ENCODE peak calls at places on chromosome 21, in seven cellular contexts. One of them, this sample, is unnamed.

GRCh38 chr21:21232320-21232719 is 234.1 kb downstream of the NCAM2 start:
- DNase-seq in K562: peak
- DNase-seq in H1: no peak
- DNase-seq in HCT116: no peak
- DNase-seq in GM12878: no peak
- DNase-seq in HepG2: no peak
- DNase-seq in IMR-90: peak
- DNase-seq in this sample: no peak

GRCh38 chr21:17612023-17612564 is 607 bp downstream of the BTG3 start:
- DNase-seq in K562: no peak
- DNase-seq in H1: no peak
- DNase-seq in GM12878: no peak
- DNase-seq in HCT116: no peak
- DNase-seq in HepG2: no peak
- DNase-seq in IMR-90: peak
- DNase-seq in this sample: no peak

GRCh38 chr21:31194510-31195293 is 149.4 kb downstream of the TIAM1 start:
- DNase-seq in GM12878: no peak
- DNase-seq in HepG2: no peak
- DNase-seq in K562: no peak
- DNase-seq in H1: no peak
- DNase-seq in IMR-90: no peak
- DNase-seq in HCT116: no peak
- DNase-seq in this sample: no peak

GRCh38 chr21:16517380-16517779 is 787.6 kb downstream of the USP25 start:
- DNase-seq in HepG2: no peak
- DNase-seq in H1: no peak
- DNase-seq in K562: no peak
- DNase-seq in HCT116: no peak
- DNase-seq in IMR-90: peak
- DNase-seq in GM12878: no peak
- DNase-seq in this sample: no peak

GRCh38 chr21:42767561-42767835 is 111.8 kb downstream of the WDR4 start:
- DNase-seq in H1: no peak
- DNase-seq in GM12878: no peak
- DNase-seq in HCT116: no peak
- DNase-seq in IMR-90: no peak
- DNase-seq in K562: no peak
- DNase-seq in HepG2: no peak
- DNase-seq in this sample: no peak

GRCh38 chr21:33266050-33266783 is at the start of gene IL10RB:
- DNase-seq in HepG2: peak
- DNase-seq in HCT116: no peak
- DNase-seq in GM12878: peak
- DNase-seq in IMR-90: peak
- DNase-seq in H1: peak
- DNase-seq in K562: peak
- DNase-seq in this sample: peak

GRCh38 chr21:25934771-25935224 is 200.0 kb downstream of the GABPA start:
- DNase-seq in H1: no peak
- DNase-seq in GM12878: no peak
- DNase-seq in IMR-90: peak
- DNase-seq in K562: no peak
- DNase-seq in HCT116: no peak
- DNase-seq in HepG2: peak
- DNase-seq in this sample: peak

GRCh38 chr21:42692688-42693087 is 39.3 kb downstream of the PDE9A start:
- DNase-seq in HCT116: no peak
- DNase-seq in GM12878: no peak
- DNase-seq in H1: no peak
- DNase-seq in IMR-90: no peak
- DNase-seq in HepG2: no peak
- DNase-seq in K562: no peak
- DNase-seq in this sample: no peak

GRCh38 chr21:42556960-42557359 is 43.3 kb downstream of the SLC37A1 start:
- DNase-seq in HepG2: no peak
- DNase-seq in GM12878: no peak
- DNase-seq in IMR-90: no peak
- DNase-seq in HCT116: no peak
- DNase-seq in K562: no peak
- DNase-seq in H1: no peak
- DNase-seq in this sample: no peak

GRCh38 chr21:29798840-29799239 is 141.0 kb downstream of the GRIK1 start:
- DNase-seq in HepG2: no peak
- DNase-seq in GM12878: no peak
- DNase-seq in K562: no peak
- DNase-seq in IMR-90: no peak
- DNase-seq in HCT116: no peak
- DNase-seq in H1: no peak
- DNase-seq in this sample: no peak

GRCh38 chr21:31162827-31163226 is 124.6 kb upstream of the KRTAP19-8 start:
- DNase-seq in K562: no peak
- DNase-seq in H1: no peak
- DNase-seq in HCT116: no peak
- DNase-seq in HepG2: no peak
- DNase-seq in IMR-90: peak
- DNase-seq in GM12878: no peak
- DNase-seq in this sample: no peak

GRCh38 chr21:32147041-32147440 is 131.8 kb downstream of the MIS18A start:
- DNase-seq in H1: no peak
- DNase-seq in K562: no peak
- DNase-seq in HCT116: no peak
- DNase-seq in HepG2: no peak
- DNase-seq in GM12878: no peak
- DNase-seq in IMR-90: no peak
- DNase-seq in this sample: no peak

GRCh38 chr21:43681650-43682049 is 22.3 kb downstream of the RRP1B start:
- DNase-seq in HepG2: no peak
- DNase-seq in K562: no peak
- DNase-seq in H1: no peak
- DNase-seq in IMR-90: no peak
- DNase-seq in GM12878: no peak
- DNase-seq in HCT116: no peak
- DNase-seq in this sample: no peak

GRCh38 chr21:17045214-17045835 is 467.5 kb upstream of the CXADR start:
- DNase-seq in GM12878: no peak
- DNase-seq in K562: peak
- DNase-seq in H1: no peak
- DNase-seq in HCT116: no peak
- DNase-seq in HepG2: no peak
- DNase-seq in IMR-90: peak
- DNase-seq in this sample: no peak

GRCh38 chr21:27132270-27132669 is 165.4 kb upstream of the ADAMTS5 start:
- DNase-seq in IMR-90: peak
- DNase-seq in HepG2: no peak
- DNase-seq in H1: no peak
- DNase-seq in K562: no peak
- DNase-seq in GM12878: no peak
- DNase-seq in HCT116: no peak
- DNase-seq in this sample: no peak

GRCh38 chr21:41571938-41572510 is 64.1 kb upstream of the TMPRSS2 start:
- DNase-seq in HepG2: no peak
- DNase-seq in K562: peak
- DNase-seq in HCT116: peak
- DNase-seq in H1: no peak
- DNase-seq in GM12878: no peak
- DNase-seq in IMR-90: no peak
- DNase-seq in this sample: no peak

GRCh38 chr21:41431788-41432548 is 5.9 kb downstream of the MX1 start:
- DNase-seq in GM12878: peak
- DNase-seq in H1: no peak
- DNase-seq in K562: no peak
- DNase-seq in HepG2: no peak
- DNase-seq in IMR-90: no peak
- DNase-seq in HCT116: no peak
- DNase-seq in this sample: no peak

GRCh38 chr21:33206771-33207290 is 22.9 kb upstream of the IFNAR2 start:
- DNase-seq in K562: no peak
- DNase-seq in HCT116: no peak
- DNase-seq in GM12878: no peak
- DNase-seq in HepG2: no peak
- DNase-seq in IMR-90: no peak
- DNase-seq in H1: no peak
- DNase-seq in this sample: no peak

GRCh38 chr21:41681939-41682718 is 84.7 kb downstream of the RIPK4 start:
- DNase-seq in K562: no peak
- DNase-seq in IMR-90: no peak
- DNase-seq in HCT116: no peak
- DNase-seq in HepG2: no peak
- DNase-seq in GM12878: no peak
- DNase-seq in H1: no peak
- DNase-seq in this sample: no peak

GRCh38 chr21:15423676-15424445 is 305.9 kb upstream of the USP25 start:
- DNase-seq in GM12878: no peak
- DNase-seq in HCT116: no peak
- DNase-seq in HepG2: no peak
- DNase-seq in K562: no peak
- DNase-seq in H1: no peak
- DNase-seq in IMR-90: no peak
- DNase-seq in this sample: no peak

GRCh38 chr21:15425049-15425448 is 304.7 kb upstream of the USP25 start:
- DNase-seq in HCT116: no peak
- DNase-seq in H1: no peak
- DNase-seq in HepG2: no peak
- DNase-seq in K562: no peak
- DNase-seq in GM12878: no peak
- DNase-seq in IMR-90: no peak
- DNase-seq in this sample: no peak

GRCh38 chr21:15421521-15421920 is 308.3 kb upstream of the USP25 start:
- DNase-seq in HepG2: no peak
- DNase-seq in IMR-90: no peak
- DNase-seq in HCT116: no peak
- DNase-seq in H1: no peak
- DNase-seq in K562: no peak
- DNase-seq in GM12878: no peak
- DNase-seq in this sample: no peak

GRCh38 chr21:15422761-15423160 is 307.0 kb upstream of the USP25 start:
- DNase-seq in H1: no peak
- DNase-seq in IMR-90: peak
- DNase-seq in HCT116: no peak
- DNase-seq in HepG2: no peak
- DNase-seq in GM12878: no peak
- DNase-seq in K562: no peak
- DNase-seq in this sample: no peak

DNA sequence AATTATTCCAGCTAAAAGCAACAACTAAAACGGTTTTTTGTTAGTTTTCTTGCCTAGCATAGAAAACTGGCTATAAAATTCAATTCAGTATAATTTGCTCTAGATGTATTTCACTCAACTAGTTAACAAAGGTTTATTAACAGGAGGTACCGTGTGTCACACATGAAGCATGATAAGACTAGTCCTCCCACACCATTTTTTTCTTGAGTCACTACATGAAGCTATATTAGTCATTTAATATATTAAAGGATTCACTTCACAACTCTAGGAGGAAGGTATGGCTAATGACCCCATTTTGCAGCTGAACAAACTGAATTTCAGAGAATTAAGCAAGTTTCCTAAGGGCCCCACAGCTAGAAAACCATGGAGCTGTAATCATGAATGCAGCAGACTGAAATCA is 307.8 kb upstream of the USP25 start:
- DNase-seq in HCT116: no peak
- DNase-seq in IMR-90: no peak
- DNase-seq in HepG2: no peak
- DNase-seq in K562: no peak
- DNase-seq in GM12878: no peak
- DNase-seq in H1: no peak
- DNase-seq in this sample: no peak
- TF ChIP-seq CEBPB in HCT116: no peak
- TF ChIP-seq CEBPB in IMR-90: no peak
- TF ChIP-seq CEBPB in HepG2: no peak
- TF ChIP-seq CEBPB in K562: no peak
- TF ChIP-seq CEBPB in GM12878: no peak
- TF ChIP-seq CEBPB in H1: no peak
- TF ChIP-seq CEBPB in this sample: no peak

GRCh38 chr21:39313042-39313456 is 383 bp downstream of the BRWD1 start:
- DNase-seq in H1: no peak
- DNase-seq in K562: no peak
- DNase-seq in HCT116: no peak
- DNase-seq in GM12878: no peak
- DNase-seq in IMR-90: no peak
- DNase-seq in HepG2: no peak
- DNase-seq in this sample: no peak
- TF ChIP-seq CEBPB in H1: no peak
- TF ChIP-seq CEBPB in K562: no peak
- TF ChIP-seq CEBPB in HCT116: no peak
- TF ChIP-seq CEBPB in GM12878: no peak
- TF ChIP-seq CEBPB in IMR-90: no peak
- TF ChIP-seq CEBPB in HepG2: no peak
- TF ChIP-seq CEBPB in this sample: no peak

DNA sequence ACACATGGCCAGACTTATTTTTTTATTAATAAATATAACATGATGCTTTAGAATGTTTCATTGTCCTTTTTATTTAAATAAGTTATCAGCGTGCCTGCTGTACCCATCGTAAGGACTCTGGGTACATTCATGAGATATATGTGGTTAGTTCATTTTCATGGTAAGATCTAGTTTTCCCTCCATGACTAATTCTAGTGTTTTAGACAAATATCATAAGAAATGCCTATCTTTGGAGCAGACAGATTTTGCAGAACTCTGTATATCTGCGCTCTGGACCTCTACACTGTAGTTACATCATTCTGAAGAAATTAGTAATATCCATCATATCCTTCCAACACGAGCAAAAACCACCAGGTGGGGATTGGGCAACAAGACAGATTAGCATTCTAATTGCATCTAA is 499.2 kb downstream of the SETD4 start:
- DNase-seq in K562: no peak
- DNase-seq in HepG2: no peak
- DNase-seq in IMR-90: no peak
- DNase-seq in HCT116: no peak
- DNase-seq in GM12878: no peak
- DNase-seq in H1: no peak
- DNase-seq in this sample: no peak
- TF ChIP-seq CEBPB in K562: no peak
- TF ChIP-seq CEBPB in HepG2: no peak
- TF ChIP-seq CEBPB in IMR-90: no peak
- TF ChIP-seq CEBPB in HCT116: no peak
- TF ChIP-seq CEBPB in GM12878: no peak
- TF ChIP-seq CEBPB in H1: no peak
- TF ChIP-seq CEBPB in this sample: no peak

GRCh38 chr21:44985441-44986401 is 45.9 kb downstream of the SLX9 start:
- DNase-seq in IMR-90: no peak
- DNase-seq in H1: no peak
- DNase-seq in GM12878: no peak
- DNase-seq in HCT116: no peak
- DNase-seq in K562: no peak
- DNase-seq in HepG2: no peak
- DNase-seq in this sample: no peak

GRCh38 chr21:44983421-44984206 is 43.8 kb downstream of the SLX9 start:
- DNase-seq in IMR-90: no peak
- DNase-seq in H1: no peak
- DNase-seq in K562: no peak
- DNase-seq in GM12878: no peak
- DNase-seq in HepG2: peak
- DNase-seq in HCT116: no peak
- DNase-seq in this sample: no peak

GRCh38 chr21:44984428-44984791 is 44.6 kb downstream of the SLX9 start:
- DNase-seq in IMR-90: no peak
- DNase-seq in HCT116: no peak
- DNase-seq in GM12878: no peak
- DNase-seq in K562: no peak
- DNase-seq in HepG2: peak
- DNase-seq in H1: no peak
- DNase-seq in this sample: no peak

GRCh38 chr21:44986471-44987291 is 46.9 kb downstream of the SLX9 start:
- DNase-seq in H1: no peak
- DNase-seq in HepG2: no peak
- DNase-seq in GM12878: no peak
- DNase-seq in K562: no peak
- DNase-seq in HCT116: no peak
- DNase-seq in IMR-90: no peak
- DNase-seq in this sample: no peak

GRCh38 chr21:44984792-44985440 is 45.1 kb downstream of the SLX9 start:
- DNase-seq in IMR-90: no peak
- DNase-seq in HepG2: peak
- DNase-seq in K562: no peak
- DNase-seq in H1: no peak
- DNase-seq in HCT116: no peak
- DNase-seq in GM12878: no peak
- DNase-seq in this sample: no peak
- TF ChIP-seq CEBPB in IMR-90: no peak
- TF ChIP-seq CEBPB in HepG2: no peak
- TF ChIP-seq CEBPB in K562: no peak
- TF ChIP-seq CEBPB in H1: no peak
- TF ChIP-seq CEBPB in HCT116: no peak
- TF ChIP-seq CEBPB in GM12878: no peak
- TF ChIP-seq CEBPB in this sample: no peak

This sample was measured in A549.